ENCODE peak calls at places on chromosome 16, in six cellular contexts. M, X, G, Y, L and P are unnamed samples.

GRCh38 chr16:67926181-67926742 is 5.4 kb downstream of the CTRL start:
- DNase-seq in M (peak), X (no peak), G (no peak), Y (no peak), L (no peak), P (no peak)

GRCh38 chr16:70774261-70774660 is 26.7 kb downstream of the VAC14 start:
- DNase-seq in M (no peak), X (no peak), G (no peak), Y (no peak), L (no peak), P (no peak)

GRCh38 chr16:82936941-82937551 is 310.3 kb downstream of the CDH13 start:
- DNase-seq in M (no peak), X (no peak), G (peak), Y (no peak), L (no peak), P (no peak)

GRCh38 chr16:69444873-69445517 is 20.6 kb downstream of the CYB5B start:
- DNase-seq in M (peak), X (no peak), G (no peak), Y (no peak), L (no peak), P (no peak)

GRCh38 chr16:26688699-26689098 is 378.0 kb upstream of the C16orf82 start:
- DNase-seq in M (no peak), X (no peak), G (no peak), Y (no peak), L (no peak), P (no peak)

GRCh38 chr16:66508261-66508913 is 41.5 kb downstream of the TK2 start:
- DNase-seq in M (peak), X (peak), G (no peak), Y (no peak), L (no peak), P (peak)

GRCh38 chr16:70695351-70696070 is 9.7 kb upstream of the MTSS2 start:
- DNase-seq in M (no peak), X (no peak), G (no peak), Y (no peak), L (no peak), P (no peak)

GRCh38 chr16:7512503-7512902 is 179.9 kb downstream of the RBFOX1 start:
- DNase-seq in M (no peak), X (no peak), G (no peak), Y (no peak), L (no peak), P (no peak)

GRCh38 chr16:14531613-14532012 is 98.4 kb downstream of the PARN start:
- DNase-seq in M (no peak), X (no peak), G (no peak), Y (no peak), L (no peak), P (no peak)

GRCh38 chr16:77974883-77975282 is 47.5 kb upstream of the CLEC3A start:
- DNase-seq in M (no peak), X (no peak), G (no peak), Y (no peak), L (no peak), P (no peak)

GRCh38 chr16:66667944-66668343 is 28.6 kb downstream of the CMTM4 start:
- DNase-seq in M (no peak), X (no peak), G (no peak), Y (no peak), L (no peak), P (no peak)

GRCh38 chr16:13767215-13767614 is 152.7 kb upstream of the ERCC4 start:
- DNase-seq in M (no peak), X (no peak), G (no peak), Y (no peak), L (no peak), P (no peak)

GRCh38 chr16:1740781-1741490 is 30.4 kb downstream of the NME3 start:
- DNase-seq in M (no peak), X (no peak), G (no peak), Y (no peak), L (no peak), P (no peak)

GRCh38 chr16:67055712-67056487 is 27.0 kb downstream of the CBFB start:
- DNase-seq in M (peak), X (no peak), G (peak), Y (peak), L (no peak), P (peak)

GRCh38 chr16:87956169-87956770 is 5.0 kb downstream of the BANP start:
- DNase-seq in M (peak), X (peak), G (no peak), Y (peak), L (peak), P (peak)

GRCh38 chr16:1331712-1332617 is 1.5 kb upstream of the BAIAP3 start:
- DNase-seq in M (peak), X (no peak), G (no peak), Y (peak), L (peak), P (peak)

GRCh38 chr16:86495756-86496261 is 14.5 kb upstream of the FOXF1 start:
- DNase-seq in M (no peak), X (no peak), G (no peak), Y (no peak), L (no peak), P (no peak)

GRCh38 chr16:88591577-88592021 is 21.4 kb downstream of the ZC3H18 start:
- DNase-seq in M (no peak), X (no peak), G (no peak), Y (peak), L (no peak), P (peak)

GRCh38 chr16:81946206-81946605 is 65.1 kb downstream of the SDR42E1 start:
- DNase-seq in M (peak), X (peak), G (peak), Y (no peak), L (no peak), P (no peak)

GRCh38 chr16:29926675-29927522 is 873 bp upstream of the KCTD13 start:
- DNase-seq in M (no peak), X (no peak), G (no peak), Y (no peak), L (no peak), P (no peak)

GRCh38 chr16:5633845-5634440 is 536.3 kb upstream of the EEF2KMT start:
- DNase-seq in M (no peak), X (no peak), G (no peak), Y (no peak), L (no peak), P (peak)

GRCh38 chr16:85206472-85207356 is 94.4 kb upstream of the CIBAR2 start:
- DNase-seq in M (no peak), X (no peak), G (no peak), Y (no peak), L (no peak), P (no peak)

GRCh38 chr16:9847146-9847545 is 335.1 kb downstream of the GRIN2A start:
- DNase-seq in M (no peak), X (no peak), G (no peak), Y (no peak), L (no peak), P (no peak)

GRCh38 chr16:30030841-30031413 is at the start of gene TLCD3B:
- DNase-seq in M (no peak), X (no peak), G (no peak), Y (no peak), L (no peak), P (no peak)

GRCh38 chr16:28180660-28181556 is 30.9 kb downstream of the XPO6 start:
- DNase-seq in M (peak), X (peak), G (no peak), Y (no peak), L (peak), P (no peak)

GRCh38 chr16:15780805-15781204 is 76.0 kb downstream of the MYH11 start:
- DNase-seq in M (no peak), X (no peak), G (no peak), Y (no peak), L (no peak), P (no peak)

GRCh38 chr16:12575288-12575687 is 228.4 kb downstream of the CPPED1 start:
- DNase-seq in M (no peak), X (no peak), G (no peak), Y (no peak), L (no peak), P (no peak)

GRCh38 chr16:22948058-22948602 is 134.2 kb downstream of the HS3ST2 start:
- DNase-seq in M (no peak), X (no peak), G (no peak), Y (peak), L (no peak), P (peak)

GRCh38 chr16:67458121-67458641 is 22.8 kb downstream of the ATP6V0D1 start:
- DNase-seq in M (no peak), X (no peak), G (no peak), Y (no peak), L (no peak), P (no peak)